ENCODE peak calls at places on chromosomes 7 and 10, in four cellular contexts. One of them, this sample, is unnamed.

GRCh38 chr7:116395125-116395791 is 104.3 kb upstream of the CAV2 start:
- ATAC-seq in upper lobe of left lung: peak; percentile 61
- ATAC-seq in HCT116: peak; percentile 97
- ATAC-seq in HepG2: no peak
- ATAC-seq in this sample: peak; percentile 46

GRCh38 chr7:142443614-142444013 is 185.8 kb upstream of the PRSS58 start:
- ATAC-seq in upper lobe of left lung: peak; percentile 51
- ATAC-seq in HepG2: no peak
- ATAC-seq in HCT116: no peak
- ATAC-seq in this sample: no peak

GRCh38 chr7:37666026-37666780 is 17.4 kb upstream of the GPR141 start:
- ATAC-seq in upper lobe of left lung: no peak
- ATAC-seq in HepG2: no peak
- ATAC-seq in HCT116: no peak
- ATAC-seq in this sample: no peak

GRCh38 chr7:131131746-131132431 is 195.8 kb upstream of the MKLN1 start:
- ATAC-seq in HCT116: no peak
- ATAC-seq in HepG2: no peak
- ATAC-seq in upper lobe of left lung: no peak
- ATAC-seq in this sample: no peak

GRCh38 chr10:95767884-95768556 is 12.1 kb downstream of the ENTPD1 start:
- ATAC-seq in upper lobe of left lung: peak; percentile 84
- ATAC-seq in HCT116: no peak
- ATAC-seq in HepG2: no peak
- ATAC-seq in this sample: peak; percentile 60

GRCh38 chr7:66140924-66141323 is 26.3 kb downstream of the CRCP start:
- ATAC-seq in upper lobe of left lung: peak; percentile 78
- ATAC-seq in HepG2: peak; percentile 46
- ATAC-seq in HCT116: peak; percentile 81
- ATAC-seq in this sample: peak; percentile 85

GRCh38 chr10:112191791-112192190 is 8.2 kb upstream of the GPAM start:
- ATAC-seq in HepG2: peak; percentile 24
- ATAC-seq in HCT116: no peak
- ATAC-seq in upper lobe of left lung: peak; percentile 35
- ATAC-seq in this sample: no peak

GRCh38 chr10:80100116-80100515 is 21.7 kb downstream of the TMEM254 start:
- ATAC-seq in HCT116: no peak
- ATAC-seq in HepG2: no peak
- ATAC-seq in upper lobe of left lung: no peak
- ATAC-seq in this sample: no peak

GRCh38 chr10:5568984-5569383 is 44.2 kb downstream of the CALML3 start:
- ATAC-seq in HCT116: no peak
- ATAC-seq in upper lobe of left lung: no peak
- ATAC-seq in HepG2: no peak
- ATAC-seq in this sample: no peak

GRCh38 chr10:59124187-59124586 is 52.3 kb upstream of the PHYHIPL start:
- ATAC-seq in HepG2: no peak
- ATAC-seq in HCT116: no peak
- ATAC-seq in upper lobe of left lung: no peak
- ATAC-seq in this sample: no peak

GRCh38 chr10:121460733-121461132 is 137.5 kb downstream of the FGFR2 start:
- ATAC-seq in HepG2: no peak
- ATAC-seq in upper lobe of left lung: no peak
- ATAC-seq in HCT116: no peak
- ATAC-seq in this sample: no peak

GRCh38 chr10:63213489-63213888 is 80.4 kb downstream of the NRBF2 start:
- ATAC-seq in upper lobe of left lung: no peak
- ATAC-seq in HCT116: no peak
- ATAC-seq in HepG2: peak; percentile 50
- ATAC-seq in this sample: no peak

GRCh38 chr7:27840314-27840713 is 100.4 kb downstream of the TAX1BP1 start:
- ATAC-seq in upper lobe of left lung: no peak
- ATAC-seq in HepG2: peak; percentile 7
- ATAC-seq in HCT116: no peak
- ATAC-seq in this sample: no peak

GRCh38 chr10:71728218-71728737 is 8.7 kb upstream of the C10orf105 start:
- ATAC-seq in HepG2: peak; percentile 9
- ATAC-seq in upper lobe of left lung: peak; percentile 42
- ATAC-seq in HCT116: no peak
- ATAC-seq in this sample: peak; percentile 76
- H3K27ac ChIP-seq in HepG2: no peak overlapping the region
- H3K27ac ChIP-seq in upper lobe of left lung: peak overlapping the region; percentile 82
- H3K27ac ChIP-seq in HCT116: no peak overlapping the region
- H3K27ac ChIP-seq in this sample: peak overlapping the region; percentile 77

GRCh38 chr7:9502269-9502668 is 1068.9 kb downstream of the NXPH1 start:
- ATAC-seq in HCT116: no peak
- ATAC-seq in HepG2: no peak
- ATAC-seq in upper lobe of left lung: no peak
- ATAC-seq in this sample: no peak
- TF ChIP-seq POLR2AphosphoS5 in HCT116: no peak
- TF ChIP-seq POLR2AphosphoS5 in HepG2: no peak
- TF ChIP-seq POLR2AphosphoS5 in upper lobe of left lung: no peak
- TF ChIP-seq POLR2AphosphoS5 in this sample: no peak

GRCh38 chr7:107563072-107563760 is 504 bp downstream of the COG5 start:
- ATAC-seq in HepG2: peak; percentile 90
- ATAC-seq in upper lobe of left lung: peak; percentile 81
- ATAC-seq in HCT116: peak; percentile 84
- ATAC-seq in this sample: peak; percentile 72

GRCh38 chr7:107559864-107560263 is 3.9 kb downstream of the COG5 start:
- ATAC-seq in upper lobe of left lung: no peak
- ATAC-seq in HCT116: no peak
- ATAC-seq in HepG2: no peak
- ATAC-seq in this sample: no peak

GRCh38 chr7:107560898-107561516 is 2.7 kb downstream of the COG5 start:
- ATAC-seq in HCT116: no peak
- ATAC-seq in upper lobe of left lung: no peak
- ATAC-seq in HepG2: no peak
- ATAC-seq in this sample: no peak

GRCh38 chr7:107564553-107565298 is 955 bp downstream of the DUS4L start:
- ATAC-seq in HepG2: no peak
- ATAC-seq in upper lobe of left lung: peak; percentile 38
- ATAC-seq in HCT116: no peak
- ATAC-seq in this sample: no peak

GRCh38 chr7:107563761-107564552 is at the start of the genes COG5 and DUS4L:
- ATAC-seq in HCT116: peak; percentile 88
- ATAC-seq in HepG2: peak; percentile 94
- ATAC-seq in upper lobe of left lung: peak; percentile 97
- ATAC-seq in this sample: peak; percentile 96
- TF ChIP-seq POLR2A in HCT116: peak; percentile 75
- TF ChIP-seq POLR2A in HepG2: peak; percentile 88
- TF ChIP-seq POLR2A in upper lobe of left lung: no peak
- TF ChIP-seq POLR2A in this sample: peak; percentile 55

GRCh38 chr10:133388973-133389818 is 4.8 kb upstream of the MTG1 start:
- ATAC-seq in HepG2: no peak
- ATAC-seq in HCT116: no peak
- ATAC-seq in upper lobe of left lung: no peak
- ATAC-seq in this sample: no peak

GRCh38 chr10:133391249-133391635 is 2.7 kb upstream of the MTG1 start:
- ATAC-seq in HepG2: no peak
- ATAC-seq in upper lobe of left lung: no peak
- ATAC-seq in HCT116: no peak
- ATAC-seq in this sample: no peak

GRCh38 chr10:133390597-133391248 is 3.2 kb upstream of the MTG1 start:
- ATAC-seq in HepG2: no peak
- ATAC-seq in upper lobe of left lung: no peak
- ATAC-seq in HCT116: no peak
- ATAC-seq in this sample: no peak

GRCh38 chr10:133385214-133385613 is 6.2 kb downstream of the PAOX start:
- ATAC-seq in HepG2: no peak
- ATAC-seq in upper lobe of left lung: no peak
- ATAC-seq in HCT116: no peak
- ATAC-seq in this sample: no peak

DNA sequence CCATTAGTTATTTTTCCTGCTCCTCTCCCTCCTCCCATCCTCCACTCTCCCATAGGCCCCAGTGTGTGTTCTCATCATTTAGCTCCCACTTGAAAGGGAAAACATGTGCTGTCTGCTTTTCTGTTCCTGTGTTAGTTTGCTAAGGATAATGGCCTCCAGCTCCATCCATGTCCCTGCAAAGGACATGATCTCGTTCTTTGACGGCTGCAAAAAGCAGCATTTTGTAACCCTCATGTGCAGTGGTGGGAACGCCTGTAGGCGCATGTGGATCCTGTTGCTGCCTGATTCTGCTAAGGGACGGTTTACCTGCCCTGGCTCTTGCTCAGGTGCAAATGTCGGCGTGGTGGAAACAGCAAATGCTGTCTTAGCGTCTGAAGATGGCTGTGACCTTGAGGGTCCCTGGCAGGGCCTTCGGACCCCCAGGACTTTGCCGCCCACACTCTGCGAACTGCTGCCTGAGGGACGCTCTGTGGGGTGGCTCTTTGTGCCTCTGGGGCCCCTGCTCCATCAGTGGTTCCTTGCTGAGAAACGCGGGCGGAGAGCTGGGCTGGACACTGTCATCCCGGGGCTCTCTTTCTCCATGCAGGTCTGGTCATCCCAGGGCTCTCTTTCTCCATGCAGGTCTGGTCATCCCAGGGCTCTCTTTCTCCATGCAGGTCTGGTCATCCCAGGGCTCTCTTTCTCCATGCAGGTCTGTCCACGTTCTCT is 5.5 kb upstream of the MTG1 start:
- ATAC-seq in HepG2: no peak
- ATAC-seq in HCT116: no peak
- ATAC-seq in upper lobe of left lung: no peak
- ATAC-seq in this sample: no peak
- H3K27ac ChIP-seq in HepG2: no peak overlapping the region
- H3K27ac ChIP-seq in HCT116: no peak overlapping the region
- H3K27ac ChIP-seq in upper lobe of left lung: no peak overlapping the region
- H3K27ac ChIP-seq in this sample: no peak overlapping the region

GRCh38 chr7:97851725-97852124 is 20.5 kb downstream of the ASNS start:
- ATAC-seq in upper lobe of left lung: no peak
- ATAC-seq in HCT116: no peak
- ATAC-seq in HepG2: no peak
- ATAC-seq in this sample: peak; percentile 74
- TF ChIP-seq POLR2AphosphoS5 in upper lobe of left lung: no peak
- TF ChIP-seq POLR2AphosphoS5 in HCT116: no peak
- TF ChIP-seq POLR2AphosphoS5 in HepG2: no peak
- TF ChIP-seq POLR2AphosphoS5 in this sample: peak; percentile 25

GRCh38 chr10:133379152-133379800 is at the start of gene PAOX:
- ATAC-seq in upper lobe of left lung: peak; percentile 79
- ATAC-seq in HCT116: peak; percentile 75
- ATAC-seq in HepG2: peak; percentile 40
- ATAC-seq in this sample: peak; percentile 81
- TF ChIP-seq POLR2A in upper lobe of left lung: no peak
- TF ChIP-seq POLR2A in HCT116: no peak
- TF ChIP-seq POLR2A in HepG2: no peak
- TF ChIP-seq POLR2A in this sample: no peak

This sample was measured in gastroesophageal sphincter.